ENCODE peak calls at places on chromosomes 6 and 20, in five cellular contexts. Y, Z, J, V and D are unnamed samples.

GRCh38 chr6:153328194-153328593 is 197.1 kb upstream of the RGS17 start:
- DNase-seq in J (no peak), Y (no peak), Z (no peak), V (no peak), D (no peak)

GRCh38 chr6:138160329-138161117 is 1.2 kb upstream of the ARFGEF3 start:
- DNase-seq in V (no peak), J (no peak), Y (no peak), Z (no peak), D (no peak)

GRCh38 chr20:4864292-4864691 is 137.0 kb downstream of the SLC23A2 start:
- DNase-seq in V (no peak), Z (no peak), Y (peak; percentile 30), J (no peak), D (no peak)

GRCh38 chr6:40909811-40910210 is 129.2 kb downstream of the UNC5CL start:
- DNase-seq in Z (no peak), V (no peak), J (no peak), Y (no peak), D (no peak)

GRCh38 chr20:11387189-11387754 is 530.4 kb upstream of the BTBD3 start:
- DNase-seq in V (no peak), Z (peak; percentile 87), Y (no peak), J (no peak), D (no peak)

GRCh38 chr20:50369225-50370035 is 140.8 kb upstream of the PTPN1 start:
- DNase-seq in J (no peak), Y (no peak), V (no peak), Z (no peak), D (no peak)

GRCh38 chr20:31485450-31486339 is 10.6 kb downstream of the REM1 start:
- DNase-seq in V (no peak), Y (no peak), Z (no peak), J (no peak), D (no peak)

GRCh38 chr20:33299111-33299603 is 16.1 kb downstream of the BPIFB1 start:
- DNase-seq in V (peak; percentile 54), Z (no peak), J (peak; percentile 73), Y (peak; percentile 93), D (peak; percentile 76)

GRCh38 chr6:26217714-26218075 is 130.5 kb downstream of the HFE start:
- DNase-seq in V (no peak), J (no peak), Z (no peak), Y (peak; percentile 33), D (no peak)

GRCh38 chr6:53119349-53119748 is 29.3 kb downstream of the GCM1 start:
- DNase-seq in J (no peak), Y (no peak), V (no peak), Z (no peak), D (no peak)

GRCh38 chr6:51350308-51350904 is 531.7 kb downstream of the TFAP2B start:
- DNase-seq in V (no peak), J (no peak), Z (no peak), Y (no peak), D (no peak)

GRCh38 chr20:3093861-3094361 is 9.4 kb upstream of the AVP start:
- DNase-seq in J (no peak), Y (no peak), Z (no peak), V (no peak), D (no peak)

GRCh38 chr6:44667226-44667625 is 279.7 kb downstream of the CDC5L start:
- DNase-seq in J (no peak), Y (no peak), V (no peak), Z (peak; percentile 92), D (no peak)

GRCh38 chr6:120857422-120857821 is 476.9 kb downstream of the TBC1D32 start:
- DNase-seq in Y (no peak), V (no peak), Z (no peak), J (no peak), D (no peak)

GRCh38 chr6:127520061-127520460 is 926 bp upstream of the MTCL3 start:
- DNase-seq in V (no peak), Y (no peak), J (no peak), Z (no peak), D (no peak)

GRCh38 chr6:137166247-137167098 is 7.0 kb downstream of the IL22RA2 start:
- DNase-seq in Z (no peak), J (no peak), Y (no peak), V (no peak), D (no peak)

GRCh38 chr6:89353702-89354392 is 1.3 kb upstream of the UBE2J1 start:
- DNase-seq in Z (no peak), J (no peak), V (no peak), Y (no peak), D (peak; percentile 36)

GRCh38 chr6:147961473-147962141 is 381.0 kb upstream of the SASH1 start:
- DNase-seq in J (no peak), Z (no peak), Y (no peak), V (no peak), D (no peak)

GRCh38 chr6:71392286-71392685 is 103.7 kb downstream of the OGFRL1 start:
- DNase-seq in Y (no peak), J (no peak), V (no peak), Z (no peak), D (no peak)

GRCh38 chr6:27644528-27644927 is 171.6 kb upstream of the ZNF184 start:
- DNase-seq in Z (no peak), Y (no peak), J (no peak), V (no peak), D (no peak)

GRCh38 chr20:24134930-24135329 is 146.4 kb upstream of the GGTLC1 start:
- DNase-seq in Z (no peak), J (no peak), Y (no peak), V (no peak), D (no peak)

GRCh38 chr20:9363673-9364072 is 150.7 kb upstream of the LAMP5 start:
- DNase-seq in Z (no peak), V (no peak), Y (no peak), J (no peak), D (no peak)

GRCh38 chr6:29130644-29131043 is 22.8 kb downstream of the OR2J3 start:
- DNase-seq in Z (no peak), Y (no peak), J (no peak), V (no peak), D (no peak)

GRCh38 chr6:98831057-98832031 is 3.0 kb upstream of the POU3F2 start:
- DNase-seq in Z (no peak), J (no peak), V (no peak), Y (no peak), D (no peak)

GRCh38 chr20:59748555-59749292 is 144.4 kb downstream of the PHACTR3 start:
- DNase-seq in J (no peak), V (no peak), Z (no peak), Y (no peak), D (no peak)

GRCh38 chr6:37020426-37021211 is 15.2 kb downstream of the FGD2 start:
- DNase-seq in V (no peak), Y (peak; percentile 21), J (no peak), Z (no peak), D (no peak)

GRCh38 chr6:25411316-25411961 is 132.3 kb downstream of the CARMIL1 start:
- DNase-seq in V (no peak), Y (peak; percentile 41), Z (no peak), J (no peak), D (no peak)

GRCh38 chr6:154403803-154404202 is 47.2 kb upstream of the IPCEF1 start:
- DNase-seq in V (no peak), Y (no peak), Z (peak; percentile 66), J (no peak), D (no peak)

GRCh38 chr6:158160932-158161539 is 7.0 kb downstream of the SERAC1 start:
- DNase-seq in J (no peak), V (no peak), Y (no peak), Z (no peak), D (no peak)